ENCODE peak calls at places on chromosomes 3 and 15, in ten cellular contexts. Z is Calu3, M is NB4, B is cardiac fibroblast, K is body of pancreas, J is heart right ventricle, H is epithelial cell of proximal tubule, L is GM23338, X is epithelial cell of esophagus, O is fibroblast of mammary gland. D is an unnamed sample.
A peak's percentile ranks its signal among the peaks of the same experiment; 100 is the strongest.

GRCh38 chr15:81097893-81098280 is 36.2 kb upstream of the CFAP161 start:
- DNase-seq in X (no peak), Z (no peak), O (peak; percentile 28), B (peak; percentile 33), J (no peak), L (no peak), M (no peak), H (no peak), K (no peak), D (no peak)

GRCh38 chr15:61621146-61621545 is 392.0 kb upstream of the RORA start:
- DNase-seq in M (peak; percentile 11), O (peak; percentile 40), L (peak; percentile 69), H (no peak), K (no peak), B (peak; percentile 15), Z (peak; percentile 40), X (peak; percentile 17), J (no peak), D (no peak)

GRCh38 chr15:65937476-65937875 is 68.2 kb downstream of the RAB11A start:
- DNase-seq in B (peak; percentile 37), K (peak; percentile 18), M (no peak), O (peak; percentile 40), Z (peak; percentile 22), L (no peak), J (no peak), X (no peak), H (no peak), D (no peak)

GRCh38 chr3:105598047-105598796 is 231.5 kb downstream of the ALCAM start:
- DNase-seq in J (no peak), H (peak; percentile 67), O (peak; percentile 89), Z (peak; percentile 42), L (no peak), K (no peak), M (no peak), B (peak; percentile 98), X (peak; percentile 91), D (no peak)

GRCh38 chr15:59165726-59166125 is 40.9 kb upstream of the LDHAL6B start:
- DNase-seq in O (no peak), H (no peak), M (no peak), K (no peak), B (no peak), J (no peak), Z (no peak), L (no peak), X (peak; percentile 93), D (no peak)

GRCh38 chr3:28376424-28376823 is 27.8 kb upstream of the AZI2 start:
- DNase-seq in B (peak; percentile 94), K (no peak), M (peak; percentile 1), J (no peak), O (peak; percentile 97), H (no peak), Z (no peak), X (peak; percentile 36), L (no peak), D (no peak)

GRCh38 chr3:10351013-10351735 is 30.3 kb upstream of the SEC13 start:
- DNase-seq in O (no peak), M (no peak), K (no peak), H (no peak), B (no peak), X (no peak), J (no peak), Z (no peak), L (peak; percentile 69), D (no peak)

GRCh38 chr15:22969512-22969911 is 10.7 kb downstream of the CYFIP1 start:
- DNase-seq in X (no peak), O (no peak), B (no peak), H (no peak), M (no peak), L (no peak), K (no peak), J (no peak), Z (no peak), D (no peak)

GRCh38 chr3:23203651-23204111 is 554 bp downstream of the UBE2E2 start:
- DNase-seq in H (no peak), Z (peak; percentile 11), B (no peak), O (peak; percentile 10), J (peak; percentile 17), X (peak; percentile 33), M (peak; percentile 42), L (peak; percentile 44), K (peak; percentile 23), D (peak; percentile 40)

GRCh38 chr3:170809021-170809974 is 60.7 kb downstream of the RPL22L1 start:
- DNase-seq in Z (peak; percentile 73), L (peak; percentile 85), B (peak; percentile 90), M (peak; percentile 54), O (peak; percentile 88), J (no peak), K (peak; percentile 27), X (peak; percentile 88), H (peak; percentile 33), D (no peak)

GRCh38 chr15:81108427-81108826 is 25.6 kb upstream of the CFAP161 start:
- DNase-seq in Z (peak; percentile 28), K (no peak), O (no peak), H (no peak), J (no peak), M (peak; percentile 25), X (no peak), B (peak; percentile 29), L (peak; percentile 66), D (no peak)

GRCh38 chr3:129992781-129993180 is 18.3 kb downstream of the TRH start:
- DNase-seq in L (peak; percentile 64), X (peak; percentile 13), O (no peak), J (no peak), Z (peak; percentile 32), M (peak; percentile 35), K (no peak), B (peak; percentile 10), H (no peak), D (no peak)
- TF ChIP-seq CTCF in L (peak; percentile 49), X (peak; percentile 26), O (peak; percentile 26), J (no peak), Z (peak; percentile 59), M (peak; percentile 43), K (no peak), B (peak; percentile 49), H (peak; percentile 48), D (no peak)

GRCh38 chr15:63156708-63157065 is 590 bp downstream of the RPS27L start:
- DNase-seq in O (peak; percentile 50), Z (no peak), H (peak; percentile 63), B (peak; percentile 58), L (peak; percentile 39), J (peak; percentile 20), X (peak; percentile 34), K (peak; percentile 26), M (peak; percentile 58), D (no peak)

GRCh38 chr15:63157891-63158431 is 684 bp upstream of the RPS27L start:
- DNase-seq in H (no peak), Z (peak; percentile 54), O (peak; percentile 83), J (no peak), B (peak; percentile 86), K (peak; percentile 23), X (peak; percentile 52), L (peak; percentile 84), M (peak; percentile 69), D (peak; percentile 43)

GRCh38 chr15:63157066-63157890 is at the start of gene RPS27L:
- DNase-seq in O (peak; percentile 93), M (peak; percentile 96), B (peak; percentile 94), X (peak; percentile 94), H (peak; percentile 46), Z (peak; percentile 90), J (peak; percentile 90), K (peak; percentile 89), L (peak; percentile 97), D (peak; percentile 79)

GRCh38 chr15:63155486-63155885 is 1.8 kb downstream of the RPS27L start:
- DNase-seq in J (no peak), L (no peak), Z (no peak), K (no peak), M (no peak), X (no peak), H (no peak), B (no peak), O (no peak), D (no peak)

GRCh38 chr15:63156086-63156707 is 1.1 kb downstream of the RPS27L start:
- DNase-seq in L (no peak), K (no peak), J (no peak), M (peak; percentile 3), B (peak; percentile 38), H (no peak), Z (no peak), X (no peak), O (peak; percentile 16), D (no peak)
- TF ChIP-seq CTCF in L (no peak), K (no peak), J (peak; percentile 7), M (no peak), B (no peak), H (no peak), Z (no peak), X (no peak), O (peak; percentile 8), D (no peak)

DNA sequence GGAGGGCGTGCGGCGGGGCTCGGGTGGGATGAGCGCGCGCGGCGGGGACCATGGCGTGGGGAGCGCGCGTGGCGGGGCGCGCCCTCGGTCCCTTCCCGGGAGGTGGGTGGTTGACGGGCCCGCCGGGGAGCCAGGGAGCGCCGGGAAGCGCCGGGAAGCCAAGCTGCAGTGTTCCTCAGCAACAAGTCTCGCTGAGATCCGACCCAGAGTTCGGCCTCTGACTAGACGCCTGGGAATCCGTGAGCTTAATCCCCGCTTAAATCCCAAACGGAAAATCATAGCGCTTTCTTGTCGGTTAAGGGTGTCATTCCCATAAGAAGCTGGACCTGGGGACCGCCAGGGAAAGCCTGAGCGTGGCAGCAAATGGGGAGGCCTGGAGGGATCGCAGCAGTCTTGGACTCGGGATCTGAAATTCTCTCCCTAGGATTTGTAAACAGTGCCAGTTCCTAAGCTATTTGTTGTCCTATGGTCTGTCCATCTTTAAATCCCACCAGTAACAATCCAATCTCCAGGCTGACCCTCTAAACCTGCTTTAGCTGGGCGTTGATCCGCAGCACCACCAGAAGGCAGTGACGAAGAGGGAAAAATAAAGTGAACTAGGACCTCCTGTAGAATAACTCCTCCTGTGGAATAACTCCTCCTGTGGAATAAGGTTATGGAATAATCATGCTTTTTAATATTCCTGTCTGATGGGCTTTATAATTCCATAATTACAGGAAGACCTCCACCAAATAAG is 560 bp upstream of the NEDD4 start:
- DNase-seq in Z (no peak), J (no peak), O (peak; percentile 60), K (no peak), M (peak; percentile 14), L (peak; percentile 70), X (peak; percentile 68), B (peak; percentile 61), H (peak; percentile 25), D (no peak)
- TF ChIP-seq CTCF in Z (no peak), J (peak; percentile 29), O (peak; percentile 14), K (no peak), M (no peak), L (no peak), X (no peak), B (no peak), H (peak; percentile 15), D (no peak)

DNA sequence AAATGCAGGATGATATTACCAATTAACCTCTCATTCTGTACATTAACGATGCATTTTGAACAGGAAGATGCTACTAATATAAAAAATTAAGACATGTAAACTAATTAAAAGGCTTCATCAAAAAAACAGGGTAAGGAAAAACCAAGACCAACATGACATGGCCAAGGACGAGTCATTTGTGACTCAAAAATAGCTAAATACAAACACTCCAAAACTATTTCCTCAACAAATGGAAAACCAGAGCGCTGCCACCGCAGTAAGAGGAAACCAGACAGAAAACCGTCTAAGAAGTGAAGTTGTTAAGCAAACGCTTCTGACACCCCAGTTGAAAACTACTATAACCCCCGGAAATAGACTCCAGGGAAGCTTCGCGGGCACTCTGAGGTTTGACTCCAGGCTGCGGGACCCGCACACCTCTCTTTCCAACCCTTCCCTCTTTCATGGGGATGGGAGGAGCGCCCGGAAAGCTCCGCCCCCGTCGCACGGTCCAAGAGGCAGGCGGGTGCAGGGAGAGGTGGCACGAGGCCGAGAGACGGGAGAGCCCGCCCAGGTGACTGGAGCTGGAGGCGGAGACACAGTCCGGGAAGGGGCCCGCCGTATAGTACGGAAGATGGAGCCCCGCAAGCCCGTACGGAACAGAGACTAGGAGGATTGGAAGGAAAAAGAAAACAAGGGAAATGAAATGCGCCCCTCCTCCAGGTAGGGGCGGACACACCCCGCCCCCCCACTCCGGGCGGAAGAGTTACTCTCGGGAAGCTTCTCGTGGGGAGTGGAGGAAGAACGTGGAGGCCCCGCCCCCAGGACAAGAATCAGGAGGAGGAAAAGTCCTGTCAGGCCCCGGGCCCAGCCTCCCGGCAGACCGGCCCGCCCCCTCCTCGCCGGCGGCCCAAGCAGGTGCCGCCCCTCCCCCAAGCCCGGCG is 684 bp downstream of the DCAF1 start:
- DNase-seq in J (peak; percentile 93), X (peak; percentile 95), M (peak; percentile 94), H (peak; percentile 54), B (peak; percentile 92), O (peak; percentile 87), Z (peak; percentile 96), L (peak; percentile 96), K (peak; percentile 96), D (peak; percentile 88)
- TF ChIP-seq CTCF in J (no peak), X (no peak), M (no peak), H (no peak), B (no peak), O (no peak), Z (no peak), L (no peak), K (no peak), D (no peak)

D was measured in mesothelial cell of epicardium.